ENCODE peak calls at places on chromosomes 5 and 9, in four cellular contexts. Z is H1, P is mesendoderm, B is IMR-90. G is an unnamed sample.

GRCh38 chr5:153352685-153353219 is 137.7 kb upstream of the GRIA1 start:
- DNase-seq in P (no peak), B (no peak), Z (no peak), G (no peak)

GRCh38 chr5:39092581-39093350 is 18.6 kb upstream of the RICTOR start:
- DNase-seq in P (no peak), Z (no peak), B (peak), G (no peak)

GRCh38 chr9:79256691-79257213 is 315.0 kb upstream of the TLE4 start:
- DNase-seq in P (no peak), B (peak), Z (no peak), G (no peak)

GRCh38 chr9:108205276-108205675 is 650.5 kb downstream of the ACTL7B start:
- DNase-seq in Z (no peak), P (no peak), B (no peak), G (no peak)

GRCh38 chr9:29555452-29555851 is 1982.2 kb upstream of the C9orf72 start:
- DNase-seq in Z (no peak), B (no peak), P (no peak), G (no peak)

GRCh38 chr5:98349990-98350365 is 423.5 kb upstream of the RGMB start:
- DNase-seq in B (no peak), Z (no peak), P (no peak), G (no peak)

GRCh38 chr5:143554194-143554717 is 150.8 kb upstream of the NR3C1 start:
- DNase-seq in P (no peak), Z (no peak), B (peak), G (no peak)

GRCh38 chr9:77092536-77092935 is 73.1 kb downstream of the FOXB2 start:
- DNase-seq in B (no peak), Z (no peak), P (peak), G (no peak)

GRCh38 chr9:1050125-1050895 is at the start of gene DMRT2:
- DNase-seq in B (peak), Z (peak), P (peak), G (peak)

GRCh38 chr5:173974688-173975239 is 14.2 kb upstream of the C5orf47 start:
- DNase-seq in Z (no peak), P (no peak), B (no peak), G (no peak)

GRCh38 chr5:78699565-78700143 is 51.1 kb upstream of the LHFPL2 start:
- DNase-seq in Z (no peak), P (peak), B (peak), G (no peak)

GRCh38 chr5:177419045-177419444 is 7.4 kb upstream of the GRK6 start:
- DNase-seq in P (peak), B (peak), Z (no peak), G (no peak)

GRCh38 chr9:2260401-2261306 is 245.5 kb downstream of the SMARCA2 start:
- DNase-seq in P (no peak), Z (no peak), B (peak), G (no peak)

GRCh38 chr5:135481387-135481786 is 29.2 kb upstream of the TIFAB start:
- DNase-seq in B (no peak), Z (no peak), P (no peak), G (no peak)

GRCh38 chr5:86526811-86527348 is 90.9 kb upstream of the COX7C start:
- DNase-seq in B (no peak), Z (no peak), P (no peak), G (no peak)

GRCh38 chr9:108039012-108039411 is 549.4 kb upstream of the KLF4 start:
- DNase-seq in Z (no peak), B (no peak), P (no peak), G (no peak)

GRCh38 chr5:137587952-137588351 is 88.8 kb upstream of the SPOCK1 start:
- DNase-seq in P (no peak), Z (no peak), B (no peak), G (no peak)

GRCh38 chr5:138850854-138851253 is 24.3 kb downstream of the LRRTM2 start:
- DNase-seq in P (no peak), Z (no peak), B (no peak), G (no peak)

GRCh38 chr9:2725126-2725525 is 7.8 kb downstream of the KCNV2 start:
- DNase-seq in B (no peak), Z (no peak), P (peak), G (no peak)

GRCh38 chr9:91422832-91423711 is 560 bp downstream of the NFIL3 start:
- DNase-seq in Z (peak), P (peak), B (peak), G (peak)

GRCh38 chr9:2179557-2179956 is 164.4 kb downstream of the SMARCA2 start:
- DNase-seq in B (no peak), P (peak), Z (no peak), G (no peak)

GRCh38 chr5:112735702-112736101 is 2.0 kb upstream of the APC start:
- DNase-seq in Z (no peak), B (peak), P (no peak), G (no peak)

GRCh38 chr5:3509290-3509689 is 86.3 kb upstream of the IRX1 start:
- DNase-seq in P (no peak), B (no peak), Z (no peak), G (no peak)

GRCh38 chr5:116305899-116306298 is 221.1 kb downstream of the COMMD10 start:
- DNase-seq in B (no peak), P (no peak), Z (no peak), G (no peak)

GRCh38 chr9:92138157-92138959 is 23.1 kb upstream of the SPTLC1 start:
- DNase-seq in B (peak), Z (peak), P (peak), G (peak)

GRCh38 chr5:15499528-15500325 is at the start of gene FBXL7:
- DNase-seq in P (peak), Z (peak), B (peak), G (peak)

GRCh38 chr5:56183507-56183906 is 49.6 kb downstream of the ANKRD55 start:
- DNase-seq in B (peak), P (peak), Z (no peak), G (no peak)

GRCh38 chr5:119357309-119357708 is 1.5 kb downstream of the TNFAIP8 start:
- DNase-seq in Z (no peak), B (no peak), P (no peak), G (no peak)

GRCh38 chr9:87675466-87675865 is 50.5 kb upstream of the CTSL start:
- DNase-seq in B (no peak), Z (no peak), P (no peak), G (peak)

GRCh38 chr9:96293481-96293880 is 8.5 kb downstream of the HSD17B3 start:
- DNase-seq in Z (no peak), B (peak), P (peak), G (no peak)
- H3K23ac ChIP-seq in Z (no peak), B (no peak), P (no peak), G (no peak)

GRCh38 chr5:111266491-111266890 is 42.3 kb downstream of the CAMK4 start:
- DNase-seq in B (no peak), P (no peak), Z (no peak), G (no peak)
- H3K4me2 ChIP-seq in B (no peak), P (no peak), Z (no peak), G (no peak)

GRCh38 chr9:98856982-98857381 is 49.5 kb downstream of the GALNT12 start:
- DNase-seq in Z (no peak), B (no peak), P (no peak), G (no peak)
- H3K56ac ChIP-seq in Z (no peak), B (no peak), P (no peak), G (no peak)

DNA sequence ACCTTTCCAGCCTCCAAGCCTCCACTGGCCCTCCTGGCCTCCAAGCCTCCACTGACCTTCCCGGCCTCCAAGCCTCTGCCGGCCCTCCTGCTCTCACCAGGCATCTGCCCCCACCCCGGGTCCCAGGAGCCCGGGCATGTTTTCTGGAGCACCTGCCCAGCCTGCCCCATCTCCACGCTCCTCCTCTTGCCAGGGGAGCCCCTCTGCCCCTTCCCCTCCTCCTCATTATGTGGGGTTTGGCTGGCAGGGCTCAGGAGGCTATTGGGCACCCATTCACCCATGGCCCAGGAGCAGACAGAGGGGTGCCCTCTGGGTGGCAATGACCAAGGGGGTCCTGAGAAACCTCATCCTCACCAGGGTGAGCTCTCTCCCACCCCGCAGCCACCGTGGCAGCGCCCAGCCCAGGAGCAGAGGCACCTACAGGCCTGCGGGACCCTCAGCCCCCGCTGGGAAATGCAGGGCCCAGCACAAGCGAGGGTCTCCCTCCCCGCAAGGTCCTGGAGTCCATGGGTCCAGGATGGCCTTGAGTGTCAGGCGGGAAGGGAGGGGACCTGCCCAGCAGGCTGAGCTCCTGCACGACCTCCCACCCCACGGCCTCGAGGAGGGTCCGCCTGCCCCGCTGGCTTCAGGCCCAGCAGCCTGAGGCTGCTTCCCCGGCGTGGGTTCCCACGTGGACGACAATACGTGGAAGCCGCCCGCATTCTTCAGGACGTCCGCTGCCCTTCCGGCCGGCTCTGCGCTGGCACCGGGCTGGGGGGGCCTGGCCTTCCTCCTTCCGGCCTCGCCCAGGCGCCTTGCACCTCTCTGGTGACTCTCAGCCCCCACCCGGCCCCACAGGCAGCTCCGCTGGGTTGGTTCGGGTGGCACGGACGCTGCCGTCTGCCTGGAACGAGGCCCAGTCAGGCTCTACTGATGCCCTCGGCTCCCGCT is 51.4 kb upstream of the NRARP start:
- DNase-seq in Z (no peak), B (no peak), P (no peak), G (no peak)
- H3K23ac ChIP-seq in Z (no peak), B (no peak), P (no peak), G (no peak)

DNA sequence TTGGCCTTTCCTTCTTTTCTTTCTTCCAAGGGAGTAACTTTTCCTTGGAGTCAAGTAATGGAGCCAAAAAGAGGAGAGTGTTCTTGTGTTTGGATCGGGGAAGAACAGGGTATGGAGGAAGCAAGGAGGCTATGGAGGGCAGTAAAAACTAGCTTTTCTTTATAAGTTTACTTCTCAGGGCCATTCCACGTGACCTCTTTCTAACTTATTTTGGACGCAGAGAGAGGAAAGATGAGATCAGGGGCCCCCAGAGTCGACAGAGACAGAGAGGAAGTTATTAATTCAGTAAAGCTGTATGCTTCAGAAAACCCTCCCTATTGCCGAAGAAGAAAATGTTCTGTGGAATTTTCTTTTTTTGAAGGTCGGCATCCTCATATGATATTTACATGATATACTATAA is 233.8 kb upstream of the MPDZ start:
- DNase-seq in B (no peak), P (no peak), Z (no peak), G (no peak)
- H3K4me2 ChIP-seq in B (no peak), P (no peak), Z (no peak), G (no peak)

GRCh38 chr9:120873512-120873911 is 3.5 kb downstream of the PHF19 start:
- DNase-seq in P (peak), B (no peak), Z (peak), G (peak)

GRCh38 chr9:120874861-120875565 is 2.0 kb downstream of the PHF19 start:
- DNase-seq in Z (no peak), B (no peak), P (no peak), G (no peak)

GRCh38 chr9:120875643-120875953 is 1.4 kb downstream of the PHF19 start:
- DNase-seq in Z (no peak), P (no peak), B (no peak), G (no peak)

GRCh38 chr9:120872775-120873502 is 4.0 kb downstream of the PHF19 start:
- DNase-seq in Z (no peak), P (no peak), B (no peak), G (no peak)

DNA sequence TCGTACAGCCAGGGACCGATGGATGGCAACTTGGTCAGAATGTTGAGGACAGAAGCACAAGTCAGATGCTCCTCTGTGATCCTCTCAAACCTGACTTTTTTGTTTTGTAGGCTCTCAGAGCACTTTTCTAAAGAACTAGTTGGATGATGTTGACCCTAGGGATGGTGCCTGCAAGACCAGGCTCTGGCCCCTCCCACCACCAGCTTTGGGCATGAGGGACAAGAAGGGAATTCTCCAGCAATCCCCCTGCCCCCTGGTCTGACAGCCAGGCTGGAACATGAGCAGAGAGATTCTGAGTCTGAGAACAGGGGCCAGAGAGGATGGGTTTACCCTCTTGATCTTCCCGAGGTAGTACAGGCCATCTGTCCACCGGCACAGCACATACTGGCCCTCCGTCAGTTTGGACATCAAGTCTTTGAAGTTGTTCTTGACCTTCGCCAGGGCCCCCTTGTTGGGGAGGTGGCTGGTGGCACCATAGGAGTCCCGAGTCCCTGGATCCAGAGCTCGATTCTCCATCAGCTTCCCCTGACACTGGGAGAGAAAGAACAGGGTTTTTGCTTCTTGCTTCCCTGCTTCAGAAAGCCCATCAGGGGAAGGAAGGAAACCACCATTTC is 2.7 kb downstream of the PHF19 start:
- DNase-seq in B (no peak), P (no peak), Z (no peak), G (no peak)
- H3K56ac ChIP-seq in B (no peak), P (no peak), Z (no peak), G (no peak)

DNA sequence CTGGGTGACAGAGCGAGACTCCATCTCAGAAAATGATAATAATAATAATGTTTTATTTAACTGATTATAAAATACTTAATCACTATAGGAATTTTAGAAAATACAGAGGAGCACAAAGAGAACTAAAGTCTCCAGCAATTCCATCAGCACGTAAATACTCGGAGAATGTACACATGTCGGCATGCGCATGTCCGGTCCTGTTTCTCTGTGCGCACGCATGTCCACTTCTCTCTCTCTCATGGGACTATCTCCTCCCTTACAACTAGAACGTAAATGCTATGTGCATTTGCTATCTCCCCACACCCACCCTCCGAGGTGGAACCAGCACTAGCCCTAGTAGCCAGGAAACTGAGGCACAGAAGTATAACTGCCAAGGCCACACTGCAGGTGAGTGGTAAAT is 19.0 kb downstream of the CCNJL start:
- DNase-seq in B (no peak), Z (no peak), P (no peak), G (no peak)
- H3K23ac ChIP-seq in B (no peak), Z (no peak), P (no peak), G (no peak)

GRCh38 chr9:22529426-22530199 is 83.0 kb downstream of the DMRTA1 start:
- DNase-seq in Z (no peak), B (no peak), P (peak), G (no peak)

DNA sequence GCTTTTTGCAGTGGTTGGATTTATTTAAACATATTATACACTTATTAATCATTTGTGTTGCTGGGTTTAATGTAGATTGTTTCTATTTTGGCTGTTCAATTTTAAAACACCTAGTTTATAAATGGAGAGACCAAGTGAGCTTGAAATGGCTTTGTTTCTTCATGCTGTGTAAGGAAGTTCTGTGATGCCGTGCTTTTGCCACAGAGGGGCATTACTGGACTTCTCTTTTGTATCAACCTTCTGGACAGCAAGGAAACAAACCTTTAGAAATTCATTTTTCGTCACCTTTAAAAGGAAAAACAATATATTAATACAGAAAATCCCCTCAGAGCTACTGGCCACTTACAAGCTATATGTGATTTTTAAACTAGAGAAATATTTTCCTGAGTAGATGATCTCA is 81.9 kb downstream of the DMRTA1 start:
- DNase-seq in Z (no peak), P (peak), B (peak), G (no peak)
- H3K4me2 ChIP-seq in Z (no peak), P (no peak), B (no peak), G (no peak)

DNA sequence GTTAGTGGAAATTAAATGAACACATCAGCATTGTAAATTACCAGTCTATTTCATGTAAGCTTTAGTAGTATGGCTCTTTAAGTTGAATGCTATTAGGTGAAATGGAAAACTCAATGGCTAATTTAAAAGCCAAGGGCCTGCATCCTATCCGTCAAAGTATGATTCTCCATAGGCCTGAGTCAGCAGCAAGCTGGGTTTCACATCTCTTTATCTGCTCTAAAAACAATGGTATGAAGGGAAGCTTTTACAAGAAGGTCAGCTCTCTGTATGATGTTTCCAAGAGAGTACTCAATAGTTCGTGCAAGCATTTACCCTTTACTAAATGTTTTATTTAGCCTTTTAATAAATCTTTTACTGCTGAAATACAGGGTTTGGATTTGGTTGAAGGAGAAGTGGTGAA is 62.8 kb downstream of the MAP1B start:
- DNase-seq in B (no peak), P (no peak), Z (no peak), G (no peak)
- H3K56ac ChIP-seq in B (no peak), P (no peak), Z (no peak), G (no peak)

DNA sequence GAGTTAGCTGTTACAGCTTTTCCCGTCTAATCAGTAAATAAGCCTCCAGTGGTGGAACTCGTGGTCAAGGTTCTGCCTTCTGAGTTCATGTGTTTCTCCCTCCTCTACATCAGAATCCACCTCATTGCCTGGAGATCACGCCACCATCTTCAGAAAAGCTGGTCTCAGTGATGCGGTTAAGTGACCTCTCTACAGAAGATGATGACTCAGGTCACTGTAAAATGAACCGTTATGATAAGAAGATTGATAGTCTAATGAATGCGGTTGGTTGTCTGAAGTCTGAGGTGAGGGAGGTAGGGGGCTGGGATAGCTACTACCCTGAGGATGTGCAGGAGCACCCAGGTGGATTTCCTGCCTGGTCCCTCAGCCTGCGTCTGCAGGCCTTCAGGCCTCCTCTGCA is 13.3 kb downstream of the ODF2 start:
- DNase-seq in B (no peak), P (no peak), Z (no peak), G (no peak)
- H3K23ac ChIP-seq in B (no peak), P (no peak), Z (no peak), G (no peak)